ENCODE peak calls at places on chromosomes 7 and 10, in eight cellular contexts. Z, V, Q, X, M, S, E and L are unnamed samples.

GRCh38 chr7:111063166-111063565 is 27.8 kb upstream of the LRRN3 start:
- DNase-seq in Z (no peak), V (no peak), Q (no peak), X (no peak), M (no peak), S (no peak), E (no peak), L (no peak)

GRCh38 chr7:421056-421991 is 98.3 kb downstream of the PDGFA start:
- DNase-seq in Z (no peak), V (no peak), Q (peak), X (no peak), M (no peak), S (no peak), E (no peak), L (no peak)

GRCh38 chr10:8294779-8295178 is 240.3 kb downstream of the GATA3 start:
- DNase-seq in Z (no peak), V (no peak), Q (no peak), X (no peak), M (no peak), S (no peak), E (no peak), L (no peak)

GRCh38 chr10:102202386-102202785 is 23.7 kb upstream of the ELOVL3 start:
- DNase-seq in Z (no peak), V (no peak), Q (no peak), X (no peak), M (no peak), S (no peak), E (no peak), L (no peak)

GRCh38 chr7:1400351-1400750 is 58.9 kb downstream of the MICALL2 start:
- DNase-seq in Z (no peak), V (no peak), Q (no peak), X (no peak), M (no peak), S (no peak), E (no peak), L (no peak)

GRCh38 chr10:132627736-132628512 is 90.3 kb downstream of the INPP5A start:
- DNase-seq in Z (no peak), V (no peak), Q (peak), X (no peak), M (peak), S (no peak), E (peak), L (peak)

GRCh38 chr10:78047314-78047891 is 13.7 kb downstream of the RPS24 start:
- DNase-seq in Z (peak), V (peak), Q (peak), X (peak), M (no peak), S (peak), E (peak), L (peak)

GRCh38 chr10:132148261-132149251 is 38.2 kb upstream of the DPYSL4 start:
- DNase-seq in Z (no peak), V (no peak), Q (no peak), X (no peak), M (no peak), S (no peak), E (no peak), L (no peak)

GRCh38 chr7:90298145-90299038 is 22.7 kb downstream of the FAM237B start:
- DNase-seq in Z (peak), V (no peak), Q (no peak), X (no peak), M (peak), S (no peak), E (peak), L (peak)

GRCh38 chr7:119720541-119720940 is 552.4 kb upstream of the KCND2 start:
- DNase-seq in Z (peak), V (no peak), Q (no peak), X (no peak), M (no peak), S (no peak), E (peak), L (no peak)

GRCh38 chr10:373015-373414 is 237.8 kb downstream of the ZMYND11 start:
- DNase-seq in Z (no peak), V (no peak), Q (no peak), X (no peak), M (no peak), S (no peak), E (peak), L (no peak)

GRCh38 chr10:120511165-120511564 is 54.1 kb downstream of the PLPP4 start:
- DNase-seq in Z (no peak), V (no peak), Q (no peak), X (no peak), M (no peak), S (no peak), E (peak), L (no peak)

GRCh38 chr7:138359891-138360582 is 100.0 kb upstream of the TRIM24 start:
- DNase-seq in Z (no peak), V (no peak), Q (peak), X (no peak), M (no peak), S (no peak), E (no peak), L (no peak)

GRCh38 chr7:156196649-156197048 is 384.4 kb upstream of the SHH start:
- DNase-seq in Z (no peak), V (no peak), Q (no peak), X (no peak), M (no peak), S (no peak), E (no peak), L (no peak)

GRCh38 chr10:56466005-56466404 is 104.9 kb upstream of the ZWINT start:
- DNase-seq in Z (no peak), V (no peak), Q (no peak), X (no peak), M (no peak), S (no peak), E (no peak), L (no peak)

GRCh38 chr7:140200102-140200989 is 23.6 kb upstream of the KDM7A start:
- DNase-seq in Z (peak), V (no peak), Q (no peak), X (no peak), M (no peak), S (no peak), E (no peak), L (no peak)

GRCh38 chr7:114650491-114650890 is 235.9 kb downstream of the FOXP2 start:
- DNase-seq in Z (no peak), V (no peak), Q (no peak), X (no peak), M (no peak), S (no peak), E (no peak), L (no peak)

GRCh38 chr7:129864042-129864441 is 88.7 kb downstream of the UBE2H start:
- DNase-seq in Z (no peak), V (no peak), Q (no peak), X (no peak), M (no peak), S (no peak), E (no peak), L (no peak)